ENCODE peak calls at places on chromosomes 3 and 15, in six cellular contexts. One of them, this sample, is unnamed.

GRCh38 chr15:97683816-97684215 is 276.7 kb upstream of the ARRDC4 start:
- DNase-seq in kidney glomerular epithelial cell: no peak
- DNase-seq in Peyer's patch: no peak
- DNase-seq in SJSA1: no peak
- DNase-seq in T-cell: no peak
- DNase-seq in stimulated activated effector memory CD8-positive, alpha-beta T cell treated with anti-CD3 and anti-CD28 coated beads, Interleukin-12 subunit alpha, Interleukin-12 subunit beta, amount 100 ng/mL, for 72 hours: no peak
- DNase-seq in this sample: no peak

GRCh38 chr15:78987891-78988360 is 43.1 kb upstream of the CTSH start:
- DNase-seq in stimulated activated effector memory CD8-positive, alpha-beta T cell treated with anti-CD3 and anti-CD28 coated beads, Interleukin-12 subunit alpha, Interleukin-12 subunit beta, amount 100 ng/mL, for 72 hours: no peak
- DNase-seq in T-cell: no peak
- DNase-seq in Peyer's patch: no peak
- DNase-seq in SJSA1: no peak
- DNase-seq in kidney glomerular epithelial cell: no peak
- DNase-seq in this sample: no peak

GRCh38 chr15:71572452-71573053 is 237.8 kb upstream of the NR2E3 start:
- DNase-seq in stimulated activated effector memory CD8-positive, alpha-beta T cell treated with anti-CD3 and anti-CD28 coated beads, Interleukin-12 subunit alpha, Interleukin-12 subunit beta, amount 100 ng/mL, for 72 hours: no peak
- DNase-seq in T-cell: no peak
- DNase-seq in kidney glomerular epithelial cell: no peak
- DNase-seq in Peyer's patch: no peak
- DNase-seq in SJSA1: no peak
- DNase-seq in this sample: no peak

GRCh38 chr15:66941231-66941711 is 124.1 kb upstream of the SMAD3 start:
- DNase-seq in stimulated activated effector memory CD8-positive, alpha-beta T cell treated with anti-CD3 and anti-CD28 coated beads, Interleukin-12 subunit alpha, Interleukin-12 subunit beta, amount 100 ng/mL, for 72 hours: no peak
- DNase-seq in Peyer's patch: no peak
- DNase-seq in SJSA1: no peak
- DNase-seq in kidney glomerular epithelial cell: no peak
- DNase-seq in T-cell: no peak
- DNase-seq in this sample: no peak

GRCh38 chr3:43287514-43287913 is 1.2 kb downstream of the SNRK start:
- DNase-seq in stimulated activated effector memory CD8-positive, alpha-beta T cell treated with anti-CD3 and anti-CD28 coated beads, Interleukin-12 subunit alpha, Interleukin-12 subunit beta, amount 100 ng/mL, for 72 hours: no peak
- DNase-seq in kidney glomerular epithelial cell: peak
- DNase-seq in T-cell: no peak
- DNase-seq in SJSA1: no peak
- DNase-seq in Peyer's patch: no peak
- DNase-seq in this sample: no peak

GRCh38 chr3:194067949-194068362 is 68.0 kb upstream of the HES1 start:
- DNase-seq in T-cell: no peak
- DNase-seq in SJSA1: no peak
- DNase-seq in Peyer's patch: no peak
- DNase-seq in stimulated activated effector memory CD8-positive, alpha-beta T cell treated with anti-CD3 and anti-CD28 coated beads, Interleukin-12 subunit alpha, Interleukin-12 subunit beta, amount 100 ng/mL, for 72 hours: no peak
- DNase-seq in kidney glomerular epithelial cell: no peak
- DNase-seq in this sample: no peak

GRCh38 chr3:72336821-72337479 is 511.3 kb downstream of the SHQ1 start:
- DNase-seq in stimulated activated effector memory CD8-positive, alpha-beta T cell treated with anti-CD3 and anti-CD28 coated beads, Interleukin-12 subunit alpha, Interleukin-12 subunit beta, amount 100 ng/mL, for 72 hours: no peak
- DNase-seq in kidney glomerular epithelial cell: no peak
- DNase-seq in SJSA1: no peak
- DNase-seq in T-cell: no peak
- DNase-seq in Peyer's patch: peak
- DNase-seq in this sample: peak

GRCh38 chr3:195751584-195751983 is 30.8 kb downstream of the MUC20 start:
- DNase-seq in SJSA1: no peak
- DNase-seq in kidney glomerular epithelial cell: no peak
- DNase-seq in stimulated activated effector memory CD8-positive, alpha-beta T cell treated with anti-CD3 and anti-CD28 coated beads, Interleukin-12 subunit alpha, Interleukin-12 subunit beta, amount 100 ng/mL, for 72 hours: no peak
- DNase-seq in T-cell: no peak
- DNase-seq in Peyer's patch: no peak
- DNase-seq in this sample: peak

GRCh38 chr3:146184616-146185015 is 23.6 kb upstream of the PLOD2 start:
- DNase-seq in T-cell: no peak
- DNase-seq in stimulated activated effector memory CD8-positive, alpha-beta T cell treated with anti-CD3 and anti-CD28 coated beads, Interleukin-12 subunit alpha, Interleukin-12 subunit beta, amount 100 ng/mL, for 72 hours: no peak
- DNase-seq in SJSA1: no peak
- DNase-seq in Peyer's patch: no peak
- DNase-seq in kidney glomerular epithelial cell: peak
- DNase-seq in this sample: no peak

GRCh38 chr3:81676706-81677456 is 84.6 kb downstream of the GBE1 start:
- DNase-seq in stimulated activated effector memory CD8-positive, alpha-beta T cell treated with anti-CD3 and anti-CD28 coated beads, Interleukin-12 subunit alpha, Interleukin-12 subunit beta, amount 100 ng/mL, for 72 hours: no peak
- DNase-seq in SJSA1: no peak
- DNase-seq in T-cell: no peak
- DNase-seq in Peyer's patch: no peak
- DNase-seq in kidney glomerular epithelial cell: no peak
- DNase-seq in this sample: no peak

GRCh38 chr3:194518652-194519051 is 31.9 kb upstream of the ATP13A3 start:
- DNase-seq in stimulated activated effector memory CD8-positive, alpha-beta T cell treated with anti-CD3 and anti-CD28 coated beads, Interleukin-12 subunit alpha, Interleukin-12 subunit beta, amount 100 ng/mL, for 72 hours: no peak
- DNase-seq in SJSA1: no peak
- DNase-seq in T-cell: no peak
- DNase-seq in kidney glomerular epithelial cell: peak
- DNase-seq in Peyer's patch: no peak
- DNase-seq in this sample: no peak

GRCh38 chr15:55708720-55709119 is 34.2 kb downstream of the PRTG start:
- DNase-seq in T-cell: no peak
- DNase-seq in Peyer's patch: no peak
- DNase-seq in kidney glomerular epithelial cell: no peak
- DNase-seq in SJSA1: no peak
- DNase-seq in stimulated activated effector memory CD8-positive, alpha-beta T cell treated with anti-CD3 and anti-CD28 coated beads, Interleukin-12 subunit alpha, Interleukin-12 subunit beta, amount 100 ng/mL, for 72 hours: no peak
- DNase-seq in this sample: no peak

GRCh38 chr3:120858501-120858900 is 49.5 kb upstream of the STXBP5L start:
- DNase-seq in stimulated activated effector memory CD8-positive, alpha-beta T cell treated with anti-CD3 and anti-CD28 coated beads, Interleukin-12 subunit alpha, Interleukin-12 subunit beta, amount 100 ng/mL, for 72 hours: no peak
- DNase-seq in SJSA1: peak
- DNase-seq in Peyer's patch: no peak
- DNase-seq in T-cell: no peak
- DNase-seq in kidney glomerular epithelial cell: no peak
- DNase-seq in this sample: no peak

GRCh38 chr3:43181202-43181910 is 75.5 kb upstream of the POMGNT2 start:
- DNase-seq in T-cell: peak
- DNase-seq in Peyer's patch: peak
- DNase-seq in stimulated activated effector memory CD8-positive, alpha-beta T cell treated with anti-CD3 and anti-CD28 coated beads, Interleukin-12 subunit alpha, Interleukin-12 subunit beta, amount 100 ng/mL, for 72 hours: peak
- DNase-seq in kidney glomerular epithelial cell: no peak
- DNase-seq in SJSA1: no peak
- DNase-seq in this sample: no peak

GRCh38 chr3:177665122-177665808 is 468.0 kb upstream of the TBL1XR1 start:
- DNase-seq in stimulated activated effector memory CD8-positive, alpha-beta T cell treated with anti-CD3 and anti-CD28 coated beads, Interleukin-12 subunit alpha, Interleukin-12 subunit beta, amount 100 ng/mL, for 72 hours: no peak
- DNase-seq in SJSA1: no peak
- DNase-seq in T-cell: no peak
- DNase-seq in kidney glomerular epithelial cell: no peak
- DNase-seq in Peyer's patch: no peak
- DNase-seq in this sample: no peak

GRCh38 chr3:28598165-28598564 is 249.5 kb upstream of the AZI2 start:
- DNase-seq in Peyer's patch: no peak
- DNase-seq in T-cell: no peak
- DNase-seq in SJSA1: no peak
- DNase-seq in kidney glomerular epithelial cell: no peak
- DNase-seq in stimulated activated effector memory CD8-positive, alpha-beta T cell treated with anti-CD3 and anti-CD28 coated beads, Interleukin-12 subunit alpha, Interleukin-12 subunit beta, amount 100 ng/mL, for 72 hours: no peak
- DNase-seq in this sample: no peak

GRCh38 chr15:79466488-79466887 is 34.4 kb downstream of the MINAR1 start:
- DNase-seq in SJSA1: no peak
- DNase-seq in T-cell: no peak
- DNase-seq in kidney glomerular epithelial cell: no peak
- DNase-seq in stimulated activated effector memory CD8-positive, alpha-beta T cell treated with anti-CD3 and anti-CD28 coated beads, Interleukin-12 subunit alpha, Interleukin-12 subunit beta, amount 100 ng/mL, for 72 hours: no peak
- DNase-seq in Peyer's patch: no peak
- DNase-seq in this sample: no peak

This sample was measured in left cardiac atrium.